ENCODE peak calls at places on chromosomes 13 and 19, in seven cellular contexts. K, P, E, X, Y, W and Q are unnamed samples. For H3K9me3, H3K4me1 and H3K36me3, the result is how much of the 10 kb centered on the place peaks cover.

GRCh38 chr13:93690139-93690538 is 463.5 kb downstream of the GPC6 start:
- DNase-seq in K (no peak), P (no peak), E (peak), X (no peak), Y (no peak), W (no peak), Q (no peak)

GRCh38 chr19:28635962-28636629 is 576.9 kb downstream of the UQCRFS1 start:
- DNase-seq in K (no peak), P (no peak), E (no peak), X (no peak), Y (no peak), W (no peak), Q (no peak)

GRCh38 chr13:75101997-75102720 is 379.8 kb downstream of the TBC1D4 start:
- DNase-seq in K (no peak), P (no peak), E (peak), X (no peak), Y (no peak), W (no peak), Q (no peak)

GRCh38 chr19:39277598-39277997 is 9.4 kb downstream of the IFNL2 start:
- DNase-seq in K (no peak), P (no peak), E (no peak), X (no peak), Y (no peak), W (no peak), Q (no peak)

GRCh38 chr13:113639661-113640262 is 18.2 kb downstream of the ATP4B start:
- DNase-seq in K (peak), P (no peak), E (no peak), X (no peak), Y (peak), W (no peak), Q (no peak)

GRCh38 chr19:44635581-44636438 is 7.9 kb upstream of the PVR start:
- DNase-seq in K (no peak), P (no peak), E (peak), X (no peak), Y (no peak), W (no peak), Q (no peak)

GRCh38 chr19:17391371-17392151 is 2.4 kb downstream of the CCDC194 start:
- DNase-seq in K (no peak), P (no peak), E (no peak), X (no peak), Y (no peak), W (no peak), Q (no peak)

GRCh38 chr13:35621989-35622388 is 145.5 kb upstream of the MAB21L1 start:
- DNase-seq in K (no peak), P (no peak), E (peak), X (no peak), Y (no peak), W (no peak), Q (no peak)

GRCh38 chr13:23758783-23759527 is 130.2 kb downstream of the MIPEP start:
- DNase-seq in K (no peak), P (no peak), E (no peak), X (no peak), Y (no peak), W (no peak), Q (no peak)
- H3K9me3 ChIP-seq in K (under half), P (under half), E (under half), X (under half), Y (under half), W (under half), Q (under half)

GRCh38 chr13:41462427-41462826 is 5.1 kb downstream of the RGCC start:
- DNase-seq in K (no peak), P (no peak), E (no peak), X (no peak), Y (no peak), W (no peak), Q (no peak)
- H3K4me1 ChIP-seq in K (under half), P (half or more), E (under half), X (under half), Y (under half), W (half or more), Q (under half)

GRCh38 chr19:46607441-46607841 is 6.3 kb downstream of the CALM3 start:
- DNase-seq in K (no peak), P (no peak), E (no peak), X (no peak), Y (peak), W (no peak), Q (no peak)
- H3K36me3 ChIP-seq in K (under half), P (under half), E (half or more), X (under half), Y (under half), W (under half), Q (half or more)

GRCh38 chr19:56690668-56691067 is 19.1 kb upstream of the ZNF835 start:
- DNase-seq in K (no peak), P (no peak), E (no peak), X (no peak), Y (no peak), W (no peak), Q (no peak)
- H3K9me3 ChIP-seq in K (under half), P (under half), E (under half), X (under half), Y (under half), W (under half), Q (under half)

GRCh38 chr13:26949701-26950345 is 189.2 kb upstream of the GPR12 start:
- DNase-seq in K (no peak), P (no peak), E (no peak), X (no peak), Y (no peak), W (no peak), Q (no peak)
- H3K4me1 ChIP-seq in K (under half), P (under half), E (under half), X (under half), Y (under half), W (under half), Q (under half)

DNA sequence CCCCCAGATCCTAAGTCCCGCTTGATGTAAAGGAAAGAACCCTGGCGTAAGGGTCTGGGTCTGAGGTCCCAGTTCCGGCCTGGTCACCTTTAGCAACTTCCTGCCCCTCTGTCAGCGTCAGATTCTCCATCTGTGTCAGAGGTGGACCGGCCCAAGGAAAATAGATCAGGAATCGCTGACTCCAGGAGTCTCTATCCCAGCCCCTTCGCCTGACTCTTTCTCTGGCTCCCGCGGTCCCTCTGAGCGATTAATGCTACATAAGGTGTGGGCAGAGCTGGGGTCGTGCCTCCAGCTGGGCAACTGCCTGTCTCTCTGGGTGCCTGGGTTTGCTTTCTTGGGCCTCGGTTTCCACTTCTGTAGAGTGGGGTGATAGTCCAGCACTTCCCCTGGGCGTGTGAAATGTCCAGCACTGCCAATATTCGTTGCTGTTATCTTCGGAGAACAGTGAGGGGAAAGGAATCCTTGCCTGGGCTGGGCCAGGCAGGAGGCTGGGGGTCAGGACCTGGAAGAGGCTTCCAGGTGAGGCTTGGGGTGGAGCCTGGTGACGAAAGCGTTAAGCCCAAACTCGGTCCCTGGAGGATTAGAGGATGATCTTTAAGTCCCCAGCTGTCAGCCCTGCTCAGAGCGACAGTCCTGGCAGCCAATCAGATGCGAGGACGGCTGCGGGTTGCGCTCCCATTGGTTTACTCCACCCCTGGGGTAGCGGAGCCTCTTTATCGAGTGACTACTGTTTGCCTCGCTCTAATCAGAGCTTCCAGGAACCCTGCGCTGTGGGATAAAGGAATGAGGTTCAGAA is 767 bp downstream of the ABCA7 start:
- DNase-seq in K (peak), P (peak), E (peak), X (peak), Y (peak), W (peak), Q (peak)
- H3K36me3 ChIP-seq in K (under half), P (under half), E (under half), X (under half), Y (under half), W (under half), Q (under half)

GRCh38 chr19:37583340-37583739 is 11.3 kb downstream of the ZNF571 start:
- DNase-seq in K (no peak), P (no peak), E (no peak), X (no peak), Y (no peak), W (no peak), Q (no peak)
- H3K9me3 ChIP-seq in K (half or more), P (half or more), E (under half), X (under half), Y (half or more), W (half or more), Q (under half)

GRCh38 chr19:4986056-4986455 is 17.1 kb downstream of the KDM4B start:
- DNase-seq in K (no peak), P (no peak), E (no peak), X (no peak), Y (no peak), W (no peak), Q (no peak)
- H3K4me1 ChIP-seq in K (under half), P (half or more), E (under half), X (under half), Y (under half), W (under half), Q (under half)